ENCODE peak calls at places on chromosomes 2 and 18, in four cellular contexts. K, U, Y and M are unnamed samples.
A peak's percentile ranks its signal among the peaks of the same experiment; 100 is the strongest.

GRCh38 chr2:222882484-222882928 is 21.7 kb downstream of the ACSL3 start:
- DNase-seq in U (no peak), Y (no peak), K (no peak), M (no peak)

GRCh38 chr2:231464576-231465540 is 574 bp upstream of the NCL start:
- DNase-seq in Y (peak; percentile 98), U (peak; percentile 92), K (peak; percentile 88), M (peak; percentile 93)

GRCh38 chr2:111138834-111139233 is 18.1 kb downstream of the BCL2L11 start:
- DNase-seq in Y (no peak), U (no peak), K (no peak), M (no peak)

GRCh38 chr18:32840962-32841361 is 68.1 kb upstream of the KLHL14 start:
- DNase-seq in U (no peak), Y (no peak), K (no peak), M (no peak)

GRCh38 chr18:48036641-48037421 is 106.4 kb upstream of the SMAD2 start:
- DNase-seq in Y (peak; percentile 65), K (no peak), U (no peak), M (no peak)

GRCh38 chr2:109207201-109207600 is 78.2 kb downstream of the SH3RF3 start:
- DNase-seq in Y (no peak), U (no peak), K (no peak), M (no peak)

GRCh38 chr2:217409939-217410820 is 550.3 kb upstream of the TNP1 start:
- DNase-seq in K (no peak), U (no peak), Y (no peak), M (no peak)

GRCh38 chr18:1657888-1658287 is 753.2 kb downstream of the ADCYAP1 start:
- DNase-seq in K (no peak), Y (no peak), U (no peak), M (no peak)

GRCh38 chr2:177164584-177165052 is 48.0 kb upstream of the HNRNPA3 start:
- DNase-seq in K (peak; percentile 81), U (peak; percentile 68), Y (peak; percentile 78), M (peak; percentile 49)

GRCh38 chr18:48842259-48843061 is 108.3 kb downstream of the SMAD7 start:
- DNase-seq in U (no peak), Y (no peak), K (no peak), M (no peak)

GRCh38 chr18:55577812-55578539 is 10.0 kb downstream of the TCF4 start:
- DNase-seq in K (no peak), Y (peak; percentile 61), U (no peak), M (peak; percentile 2)

GRCh38 chr2:239898292-239898925 is 126.7 kb downstream of the NDUFA10 start:
- DNase-seq in K (no peak), Y (no peak), U (no peak), M (no peak)

GRCh38 chr18:48011926-48012469 is 81.5 kb upstream of the SMAD2 start:
- DNase-seq in Y (no peak), K (no peak), U (no peak), M (no peak)

GRCh38 chr2:234289789-234290188 is 207.1 kb downstream of the ARL4C start:
- DNase-seq in K (no peak), Y (no peak), U (peak; percentile 57), M (peak; percentile 63)

GRCh38 chr18:22057908-22058527 is 111.4 kb upstream of the GATA6 start:
- DNase-seq in Y (no peak), K (no peak), U (no peak), M (peak; percentile 28)

GRCh38 chr2:202034249-202035088 is 814 bp downstream of the FZD7 start:
- DNase-seq in U (no peak), K (peak; percentile 34), Y (peak; percentile 75), M (peak; percentile 52)

GRCh38 chr18:8812631-8813030 is 107.3 kb downstream of the MTCL1 start:
- DNase-seq in Y (no peak), U (no peak), K (no peak), M (no peak)

GRCh38 chr2:187654535-187654934 is 100.3 kb upstream of the TFPI start:
- DNase-seq in Y (no peak), K (no peak), U (no peak), M (no peak)

GRCh38 chr2:174662459-174662858 is 64.9 kb upstream of the WIPF1 start:
- DNase-seq in K (no peak), U (no peak), Y (no peak), M (peak; percentile 13)

GRCh38 chr2:105842555-105842954 is 97.8 kb downstream of the NCK2 start:
- DNase-seq in Y (no peak), U (no peak), K (no peak), M (no peak)

GRCh38 chr2:64268330-64268729 is 124.1 kb upstream of the PELI1 start:
- DNase-seq in K (no peak), Y (no peak), U (no peak), M (no peak)

GRCh38 chr2:109284816-109285215 is 155.8 kb downstream of the SH3RF3 start:
- DNase-seq in Y (peak; percentile 79), K (no peak), U (no peak), M (no peak)

GRCh38 chr2:179860255-179861026 is 971 bp downstream of the ZNF385B start:
- DNase-seq in Y (peak; percentile 11), U (no peak), K (no peak), M (no peak)

GRCh38 chr18:58205087-58205779 is 161.2 kb downstream of the NEDD4L start:
- DNase-seq in Y (no peak), K (no peak), U (no peak), M (no peak)
- H3K4me2 ChIP-seq in Y (peak overlapping the region; percentile 4), K (no peak overlapping the region), U (no peak overlapping the region), M (no peak overlapping the region)

DNA sequence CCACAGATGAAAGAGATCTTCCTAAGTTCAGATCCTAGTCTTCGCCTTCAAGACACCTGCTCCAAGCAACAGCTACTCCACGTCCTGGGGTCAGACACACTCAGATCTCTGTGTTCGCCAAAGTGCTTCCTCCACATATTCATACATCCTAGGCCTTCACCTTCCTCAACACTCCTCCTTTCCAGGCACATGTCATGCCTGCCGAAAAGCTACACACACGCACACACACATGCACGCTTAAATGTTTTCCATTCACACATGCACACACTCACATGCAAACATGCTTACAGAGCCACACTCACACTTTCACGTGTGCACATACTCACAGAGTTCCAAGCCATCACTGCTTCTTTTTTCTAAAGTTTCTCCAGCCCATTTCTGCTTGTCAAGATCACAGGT is 93.8 kb downstream of the PXDN start:
- DNase-seq in Y (no peak), U (no peak), K (no peak), M (no peak)
- TF ChIP-seq MAX in Y (no peak), U (no peak), K (no peak), M (no peak)

GRCh38 chr2:15833731-15834130 is 106.6 kb upstream of the MYCN start:
- DNase-seq in Y (no peak), K (no peak), U (no peak), M (no peak)

GRCh38 chr2:15834381-15835031 is 105.8 kb upstream of the MYCN start:
- DNase-seq in K (no peak), Y (no peak), U (no peak), M (no peak)

GRCh38 chr2:15831150-15831549 is 109.2 kb upstream of the MYCN start:
- DNase-seq in Y (no peak), K (no peak), U (no peak), M (no peak)

GRCh38 chr2:15832849-15833680 is 107.3 kb upstream of the MYCN start:
- DNase-seq in K (no peak), Y (no peak), U (no peak), M (no peak)

DNA sequence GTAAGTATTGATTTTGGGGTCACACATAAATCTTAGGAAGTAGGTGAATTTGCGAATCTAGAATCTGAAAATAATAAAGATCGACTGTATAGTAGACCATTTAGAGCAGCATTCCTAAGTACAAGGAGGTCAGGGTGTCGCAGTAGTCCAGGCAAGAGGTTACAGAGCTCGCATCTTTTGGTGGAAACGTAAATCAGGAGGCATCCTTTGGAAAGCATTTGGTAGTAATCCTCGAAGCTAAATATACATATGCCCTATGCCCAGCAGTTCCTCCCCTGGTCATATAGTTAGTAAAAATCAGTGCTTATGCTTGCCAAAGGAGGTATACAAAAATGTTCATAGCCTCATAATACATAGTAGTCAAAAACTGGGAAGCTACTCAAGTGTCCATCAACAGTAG is 108.0 kb upstream of the MYCN start:
- DNase-seq in K (no peak), U (no peak), Y (no peak), M (no peak)
- TF ChIP-seq RAD21 in K (no peak), U (no peak), Y (no peak), M (no peak)

DNA sequence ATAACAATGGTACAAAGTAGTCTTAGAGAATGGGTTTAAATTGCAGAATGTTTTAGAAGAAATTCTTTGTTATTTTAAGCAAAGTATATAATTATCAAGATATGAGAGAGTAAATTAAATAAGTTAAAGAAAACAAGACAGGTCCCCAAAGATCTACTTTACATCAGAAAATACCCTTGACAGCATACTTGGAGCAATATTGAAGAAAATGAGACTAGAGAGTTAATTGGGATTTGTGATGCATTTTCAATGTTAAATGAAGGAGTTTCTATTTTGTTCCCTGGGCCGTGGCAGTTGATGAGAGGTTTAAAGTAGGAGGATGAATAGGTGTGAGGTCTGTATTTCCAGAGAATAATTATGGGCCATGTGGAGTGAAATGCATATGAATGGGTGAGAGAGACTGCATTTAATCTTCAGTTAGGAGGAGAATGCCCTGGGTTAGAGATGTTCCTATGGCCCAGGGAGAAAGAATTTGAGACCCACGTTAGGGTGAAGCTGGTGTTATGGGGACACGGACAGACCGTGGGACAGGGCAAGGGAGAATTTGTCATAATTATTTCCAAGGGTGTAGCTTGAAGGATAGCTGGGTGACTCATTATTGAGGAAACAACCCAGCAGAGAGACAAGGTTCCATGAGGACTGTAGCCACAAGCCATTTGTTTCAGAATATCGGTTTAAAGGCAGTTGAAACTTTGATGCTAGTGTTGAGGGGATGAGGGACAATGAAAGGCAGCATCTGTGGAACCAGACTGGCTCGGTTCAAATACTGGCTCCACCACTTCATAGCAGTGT is 22.7 kb downstream of the MGAT5 start:
- DNase-seq in K (no peak), U (no peak), Y (no peak), M (no peak)
- H3K4me2 ChIP-seq in K (no peak overlapping the region), U (no peak overlapping the region), Y (no peak overlapping the region), M (no peak overlapping the region)

DNA sequence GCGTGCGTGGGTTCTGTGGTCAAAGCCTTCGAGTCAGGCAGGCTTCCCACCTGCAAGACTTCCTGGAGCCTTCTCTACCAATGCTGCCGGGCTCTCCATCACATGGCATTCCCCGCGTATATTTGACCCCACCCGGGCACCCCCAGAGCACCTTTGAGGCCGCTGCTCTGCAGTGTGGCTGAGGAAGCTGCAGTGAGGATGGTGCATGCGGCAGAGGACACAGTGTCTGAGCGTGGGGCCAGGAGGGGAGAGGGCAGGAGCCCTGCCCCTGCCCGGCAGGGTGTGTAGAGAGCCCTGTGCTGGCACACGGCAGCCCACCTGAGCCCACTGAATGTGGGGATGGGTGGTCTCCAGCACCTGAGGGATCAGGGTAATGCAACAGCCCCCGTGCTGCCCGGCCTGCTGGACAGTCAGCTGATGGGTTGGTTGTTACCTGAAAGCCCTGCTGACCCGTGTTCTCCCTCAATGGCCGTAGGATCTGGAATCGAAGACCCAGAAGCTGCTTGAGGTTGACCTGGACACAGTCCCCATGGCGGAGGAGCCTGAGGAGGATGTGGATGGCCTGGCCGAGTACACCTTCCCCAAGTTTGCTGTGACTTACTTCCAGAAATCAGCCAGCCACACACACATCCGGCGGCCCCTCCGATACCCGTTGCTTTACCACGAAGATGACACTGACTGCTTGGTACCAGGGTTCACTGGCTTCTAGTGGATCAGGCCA is 36.8 kb upstream of the GPR17 start:
- DNase-seq in K (no peak), U (no peak), Y (no peak), M (no peak)
- TF ChIP-seq MAX in K (no peak), U (no peak), Y (no peak), M (no peak)